ENCODE peak calls at places on chromosome 9, in seven cellular contexts. C is HCT116, X is sigmoid colon, W is stomach, T is HL-60, Z is K562, P is breast epithelium. M is an unnamed sample.

GRCh38 chr9:63859475-63860215 is 1425.4 kb downstream of the FOXD4L5 start:
- DNase-seq in T (no peak), P (no peak), C (peak), W (no peak), Z (peak), X (no peak), M (peak)

GRCh38 chr9:4604678-4605095 is 57.4 kb upstream of the PLPP6 start:
- DNase-seq in X (no peak), P (peak), C (peak), Z (peak), T (no peak), W (peak), M (no peak)

GRCh38 chr9:76403352-76403751 is 9.1 kb upstream of the RFK start:
- DNase-seq in W (no peak), P (no peak), C (peak), T (no peak), Z (no peak), X (no peak), M (no peak)

GRCh38 chr9:134405527-134405926 is 79.3 kb downstream of the RXRA start:
- DNase-seq in X (no peak), W (no peak), P (no peak), T (peak), C (no peak), Z (no peak), M (peak)

GRCh38 chr9:122005597-122005996 is 87.5 kb downstream of the TTLL11 start:
- DNase-seq in C (no peak), W (no peak), Z (no peak), P (no peak), X (no peak), T (no peak), M (no peak)

GRCh38 chr9:18539203-18539602 is 65.2 kb downstream of the ADAMTSL1 start:
- DNase-seq in X (no peak), W (no peak), P (no peak), T (no peak), C (no peak), Z (no peak), M (no peak)

GRCh38 chr9:131758972-131759647 is 19.2 kb upstream of the RAPGEF1 start:
- DNase-seq in X (no peak), C (no peak), Z (no peak), T (no peak), P (no peak), W (no peak), M (no peak)

GRCh38 chr9:72579190-72579589 is 57.8 kb downstream of the TMC1 start:
- DNase-seq in C (peak), T (no peak), X (no peak), W (peak), P (peak), Z (peak), M (no peak)

GRCh38 chr9:109437286-109437685 is 60.8 kb downstream of the PTPN3 start:
- DNase-seq in Z (no peak), W (no peak), T (no peak), C (no peak), X (no peak), P (no peak), M (no peak)

GRCh38 chr9:27094640-27095039 is 14.4 kb upstream of the TEK start:
- DNase-seq in C (no peak), Z (no peak), W (no peak), P (no peak), X (no peak), T (no peak), M (no peak)

GRCh38 chr9:122453677-122454135 is 24.0 kb downstream of the OR1J1 start:
- DNase-seq in P (no peak), W (no peak), C (no peak), T (no peak), Z (no peak), X (no peak), M (no peak)

GRCh38 chr9:123834907-123835562 is 94.9 kb downstream of the DENND1A start:
- DNase-seq in P (no peak), C (no peak), Z (peak), X (no peak), W (no peak), T (peak), M (no peak)

GRCh38 chr9:133638711-133639110 is 2.5 kb downstream of the DBH start:
- DNase-seq in P (no peak), X (no peak), T (no peak), W (no peak), Z (no peak), C (no peak), M (no peak)

GRCh38 chr9:108834959-108835696 is 20.7 kb downstream of the ACTL7B start:
- DNase-seq in W (no peak), C (no peak), X (no peak), P (no peak), T (no peak), Z (no peak), M (no peak)

GRCh38 chr9:6910032-6910431 is 152.3 kb downstream of the KDM4C start:
- DNase-seq in Z (no peak), X (no peak), C (no peak), T (no peak), P (no peak), W (no peak), M (no peak)

GRCh38 chr9:72628191-72628590 is 106.8 kb downstream of the TMC1 start:
- DNase-seq in X (no peak), P (no peak), Z (no peak), C (no peak), W (no peak), T (no peak), M (no peak)

GRCh38 chr9:5851445-5851844 is 18.5 kb upstream of the ERMP1 start:
- DNase-seq in W (no peak), C (no peak), T (peak), Z (no peak), X (no peak), P (no peak), M (no peak)

GRCh38 chr9:6909186-6909585 is 151.4 kb downstream of the KDM4C start:
- DNase-seq in W (no peak), Z (no peak), T (no peak), X (no peak), C (no peak), P (no peak), M (no peak)

GRCh38 chr9:110214090-110214489 is 6.1 kb upstream of the C9orf152 start:
- DNase-seq in X (no peak), T (no peak), Z (no peak), W (no peak), P (no peak), C (no peak), M (no peak)

GRCh38 chr9:114606068-114606467 is 5.0 kb upstream of the TMEM268 start:
- DNase-seq in Z (no peak), C (no peak), X (no peak), P (no peak), T (no peak), W (no peak), M (no peak)

GRCh38 chr9:131654857-131655577 is 84.9 kb downstream of the RAPGEF1 start:
- DNase-seq in C (no peak), Z (no peak), W (peak), X (no peak), T (no peak), P (no peak), M (no peak)

GRCh38 chr9:85202596-85202995 is 533.1 kb downstream of the NTRK2 start:
- DNase-seq in W (no peak), C (no peak), P (no peak), T (no peak), X (no peak), Z (no peak), M (no peak)

GRCh38 chr9:137176302-137177182 is 4.7 kb upstream of the TMEM210 start:
- DNase-seq in X (no peak), W (peak), C (no peak), P (no peak), Z (peak), T (no peak), M (no peak)

GRCh38 chr9:88691096-88691495 is 156.1 kb downstream of the NXNL2 start:
- DNase-seq in Z (no peak), P (no peak), W (no peak), X (no peak), T (no peak), C (no peak), M (no peak)

GRCh38 chr9:88691811-88692210 is 156.8 kb downstream of the NXNL2 start:
- DNase-seq in W (no peak), T (no peak), P (no peak), C (no peak), X (no peak), Z (no peak), M (no peak)

GRCh38 chr9:88690628-88691027 is 155.7 kb downstream of the NXNL2 start:
- DNase-seq in P (no peak), W (no peak), Z (no peak), C (no peak), X (no peak), T (no peak), M (no peak)

GRCh38 chr9:88694625-88695024 is 159.6 kb downstream of the NXNL2 start:
- DNase-seq in T (no peak), P (no peak), Z (no peak), C (no peak), W (no peak), X (no peak), M (no peak)

GRCh38 chr9:88692837-88693236 is 157.9 kb downstream of the NXNL2 start:
- DNase-seq in C (no peak), W (no peak), X (no peak), P (no peak), Z (no peak), T (no peak), M (no peak)
- TF ChIP-seq POLR2AphosphoS5 in C (no peak), W (no peak), X (no peak), P (no peak), Z (no peak), T (no peak), M (no peak)

DNA sequence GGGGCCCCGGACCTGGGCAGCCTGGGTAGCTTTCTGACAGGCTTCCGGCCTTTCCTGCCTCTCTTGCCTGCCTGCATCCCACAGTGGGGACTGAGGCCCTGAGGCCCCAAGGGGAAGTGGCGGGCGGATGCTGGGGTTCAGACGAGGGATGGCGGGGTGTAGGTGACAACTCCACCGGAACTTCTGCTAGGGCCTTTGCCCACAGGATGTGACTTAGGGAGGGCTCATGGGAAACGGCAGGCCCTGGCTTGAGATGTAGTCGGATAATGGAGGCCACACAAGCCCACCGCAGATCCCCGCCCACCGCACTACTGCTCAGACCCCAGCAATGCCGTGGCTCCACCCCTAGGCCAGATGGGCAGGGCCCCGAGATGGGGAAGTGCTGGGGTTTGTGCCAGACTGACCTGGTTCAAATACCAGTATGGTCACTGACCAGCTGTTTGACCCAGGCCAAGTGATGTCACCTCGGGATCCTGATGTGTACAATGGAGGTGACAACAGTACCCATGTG is 2.7 kb upstream of the CDK9 start:
- DNase-seq in Z (no peak), T (peak), W (peak), P (no peak), C (no peak), X (peak), M (peak)
- TF ChIP-seq POLR2AphosphoS5 in Z (no peak), T (peak), W (peak), P (no peak), C (no peak), X (no peak), M (peak)

DNA sequence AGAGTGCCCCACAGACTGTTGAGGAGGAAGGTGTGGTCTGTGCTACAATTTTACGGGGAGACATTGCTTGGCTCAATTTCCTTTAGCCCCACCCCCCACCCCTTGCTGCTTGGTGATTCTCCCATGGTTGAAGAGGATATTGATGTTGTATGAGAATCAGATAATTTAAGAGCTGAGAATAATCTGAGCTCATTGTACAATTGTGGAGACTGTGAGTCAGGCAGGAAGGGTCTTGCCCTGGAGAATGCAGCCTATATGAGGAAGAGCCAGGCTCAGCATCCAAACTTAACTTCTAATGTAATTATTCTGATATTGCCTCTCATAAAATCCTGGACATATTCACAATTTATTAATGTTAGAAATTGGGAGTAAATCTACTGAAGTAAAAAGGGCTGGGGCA is 26.1 kb upstream of the OR2S2 start:
- DNase-seq in T (no peak), P (no peak), W (no peak), X (no peak), C (no peak), Z (no peak), M (no peak)
- TF ChIP-seq POLR2AphosphoS5 in T (no peak), P (no peak), W (no peak), X (no peak), C (no peak), Z (no peak), M (no peak)

GRCh38 chr9:100098241-100098886 is 436 bp downstream of the ERP44 start:
- DNase-seq in C (peak), Z (peak), W (peak), P (no peak), T (peak), X (peak), M (no peak)
- TF ChIP-seq POLR2AphosphoS5 in C (no peak), Z (no peak), W (peak), P (no peak), T (no peak), X (peak), M (no peak)

GRCh38 chr9:107337676-107338590 is 54.9 kb downstream of the RAD23B start:
- DNase-seq in P (no peak), W (no peak), C (no peak), X (no peak), Z (no peak), T (no peak), M (no peak)
- TF ChIP-seq POLR2AphosphoS5 in P (no peak), W (no peak), C (no peak), X (no peak), Z (no peak), T (no peak), M (no peak)

GRCh38 chr9:97526895-97527575 is 25.6 kb downstream of the TMOD1 start:
- DNase-seq in P (no peak), C (no peak), Z (no peak), W (no peak), T (no peak), X (no peak), M (no peak)

GRCh38 chr9:97528529-97529230 is 27.2 kb downstream of the TMOD1 start:
- DNase-seq in C (no peak), T (no peak), Z (no peak), W (no peak), P (no peak), X (no peak), M (no peak)

GRCh38 chr9:97531750-97532383 is 30.4 kb downstream of the TMOD1 start:
- DNase-seq in C (no peak), X (peak), P (no peak), Z (no peak), T (no peak), W (no peak), M (no peak)

GRCh38 chr9:97527626-97528528 is 26.4 kb downstream of the TMOD1 start:
- DNase-seq in P (no peak), X (no peak), T (no peak), Z (no peak), W (no peak), C (no peak), M (no peak)

GRCh38 chr9:97529363-97530076 is 28.1 kb downstream of the TMOD1 start:
- DNase-seq in T (no peak), P (no peak), W (no peak), X (peak), C (no peak), Z (no peak), M (no peak)
- TF ChIP-seq POLR2AphosphoS5 in T (no peak), P (no peak), W (peak), X (peak), C (no peak), Z (no peak), M (no peak)

M was measured in spleen.